ENCODE peak calls at places on chromosomes 5 and 9, in six cellular contexts. J is mammary epithelial cell, K is endothelial cell of umbilical vein, E is PC-3, L is HepG2, O is MM.1S. Y is an unnamed sample.
A peak's percentile ranks its signal among the peaks of the same experiment; 100 is the strongest.

GRCh38 chr5:154198611-154199230 is 8.2 kb downstream of the GALNT10 start:
- DNase-seq in E (peak; percentile 84), L (peak; percentile 70), K (peak; percentile 83), J (peak; percentile 70), O (no peak), Y (no peak)

GRCh38 chr9:98860871-98861293 is 53.4 kb downstream of the GALNT12 start:
- DNase-seq in E (peak; percentile 70), L (no peak), J (peak; percentile 25), K (peak; percentile 24), O (no peak), Y (no peak)

GRCh38 chr5:64987768-64988167 is 219.0 kb downstream of the CWC27 start:
- DNase-seq in K (no peak), E (no peak), O (no peak), L (no peak), J (no peak), Y (no peak)

GRCh38 chr5:34001231-34001935 is 6.5 kb downstream of the AMACR start:
- DNase-seq in O (no peak), E (peak; percentile 83), K (no peak), L (peak; percentile 39), J (no peak), Y (no peak)

GRCh38 chr9:130073373-130073772 is 19.7 kb downstream of the GPR107 start:
- DNase-seq in L (peak; percentile 21), O (no peak), K (peak; percentile 94), J (no peak), E (no peak), Y (no peak)

GRCh38 chr9:23044549-23044948 is 597.9 kb downstream of the DMRTA1 start:
- DNase-seq in K (peak; percentile 88), E (peak; percentile 51), J (peak; percentile 8), O (no peak), L (no peak), Y (no peak)

GRCh38 chr5:79526928-79527327 is 13.0 kb upstream of the HOMER1 start:
- DNase-seq in L (no peak), J (no peak), E (no peak), O (no peak), K (no peak), Y (no peak)

GRCh38 chr5:163504091-163504931 is 1.1 kb upstream of the MAT2B start:
- DNase-seq in J (peak; percentile 59), O (peak; percentile 88), E (peak; percentile 56), K (peak; percentile 75), L (peak; percentile 27), Y (peak; percentile 38)

GRCh38 chr9:113397077-113397696 is 3.9 kb downstream of the ALAD start:
- DNase-seq in L (no peak), O (no peak), K (no peak), J (no peak), E (no peak), Y (no peak)

GRCh38 chr5:2801602-2802525 is 50.4 kb upstream of the IRX2 start:
- DNase-seq in L (no peak), E (no peak), O (no peak), J (no peak), K (no peak), Y (no peak)

GRCh38 chr5:116440329-116440895 is 134.2 kb downstream of the SEMA6A start:
- DNase-seq in J (no peak), K (no peak), E (no peak), L (no peak), O (no peak), Y (no peak)

GRCh38 chr5:149452007-149452664 is 73.0 kb upstream of the IL17B start:
- DNase-seq in J (no peak), O (no peak), L (peak; percentile 98), K (peak; percentile 94), E (no peak), Y (no peak)

GRCh38 chr5:131436081-131436480 is 172.2 kb downstream of the CDC42SE2 start:
- DNase-seq in K (no peak), J (no peak), E (no peak), O (no peak), L (no peak), Y (no peak)

GRCh38 chr5:91850031-91850430 is 466.9 kb upstream of the ARRDC3 start:
- DNase-seq in E (peak; percentile 50), K (no peak), O (no peak), J (no peak), L (no peak), Y (no peak)

GRCh38 chr9:123542435-123543225 is 186.6 kb downstream of the CRB2 start:
- DNase-seq in L (peak; percentile 7), E (no peak), J (no peak), K (peak; percentile 47), O (no peak), Y (no peak)

GRCh38 chr9:122213102-122213588 is 15.6 kb downstream of the LHX6 start:
- DNase-seq in E (no peak), O (no peak), L (no peak), K (no peak), J (no peak), Y (no peak)

GRCh38 chr9:130213898-130214761 is 41.9 kb downstream of the NCS1 start:
- DNase-seq in K (no peak), O (no peak), L (no peak), E (no peak), J (no peak), Y (no peak)

GRCh38 chr5:76583163-76584047 is 39.8 kb downstream of the F2RL2 start:
- DNase-seq in O (peak; percentile 47), J (no peak), E (peak; percentile 42), K (peak; percentile 21), L (no peak), Y (no peak)

GRCh38 chr9:131635285-131635684 is 90.0 kb downstream of the PRRT1B start:
- DNase-seq in J (peak; percentile 96), E (peak; percentile 90), K (peak; percentile 99), O (no peak), L (peak; percentile 80), Y (no peak)

GRCh38 chr9:121598167-121599000 is 53.0 kb upstream of the DAB2IP start:
- DNase-seq in E (peak; percentile 82), K (no peak), O (no peak), L (no peak), J (no peak), Y (no peak)

GRCh38 chr9:71704806-71705205 is 63.5 kb downstream of the CEMIP2 start:
- DNase-seq in L (no peak), E (no peak), K (no peak), J (no peak), O (no peak), Y (no peak)

GRCh38 chr5:35443803-35444595 is 173.7 kb upstream of the SPEF2 start:
- DNase-seq in E (no peak), J (no peak), L (no peak), O (no peak), K (no peak), Y (no peak)

DNA sequence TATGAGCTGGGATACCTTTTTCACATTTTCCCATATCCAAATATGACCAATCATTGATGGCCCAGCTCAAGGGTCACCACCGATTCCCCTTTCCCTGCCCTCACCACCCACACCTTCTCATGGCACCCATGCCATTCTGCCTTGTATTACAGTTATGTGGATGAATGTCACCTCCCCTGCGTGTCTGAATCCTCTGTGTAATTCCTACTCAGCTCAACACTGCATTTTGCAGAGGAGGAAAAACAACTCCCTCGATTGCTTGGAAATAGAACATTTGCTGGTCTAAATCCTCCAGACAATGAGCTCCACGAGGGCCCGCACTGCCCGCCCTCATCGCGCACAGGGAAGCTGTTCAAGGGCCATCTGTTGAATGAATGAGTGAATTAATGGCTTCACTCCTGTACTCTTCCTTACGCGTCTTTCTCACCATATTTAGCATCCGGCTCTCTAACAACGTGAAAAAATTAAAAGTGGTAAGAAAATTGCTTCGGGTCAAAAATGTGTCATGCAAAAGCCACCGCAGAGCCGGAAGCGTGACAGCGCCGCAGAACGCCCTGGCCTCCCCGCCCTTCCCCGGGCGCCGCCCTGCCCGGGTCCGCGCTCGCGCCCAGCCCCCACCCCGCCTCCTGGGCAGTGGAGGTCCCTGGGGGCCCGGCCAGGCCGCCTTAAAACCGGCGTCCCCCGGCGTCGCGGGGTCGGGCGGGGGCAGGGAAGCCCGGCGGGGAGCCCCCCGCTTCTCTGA is 703 bp downstream of the SUSD1 start:
- DNase-seq in E (peak; percentile 73), J (peak; percentile 54), L (peak; percentile 44), O (peak; percentile 70), K (peak; percentile 35), Y (peak; percentile 70)
- TF ChIP-seq EZH2 in E (no peak), J (no peak), L (no peak), O (no peak), K (no peak), Y (no peak)

GRCh38 chr9:96612105-96612965 is 7.3 kb downstream of the CDC14B start:
- DNase-seq in O (no peak), K (no peak), L (peak; percentile 84), J (peak; percentile 69), E (peak; percentile 78), Y (no peak)

GRCh38 chr9:96609732-96610131 is 9.9 kb downstream of the CDC14B start:
- DNase-seq in K (no peak), E (no peak), O (no peak), J (no peak), L (no peak), Y (no peak)

GRCh38 chr9:96612966-96613589 is 6.6 kb downstream of the CDC14B start:
- DNase-seq in L (no peak), K (no peak), E (no peak), J (no peak), O (no peak), Y (no peak)

GRCh38 chr9:96607971-96608370 is 11.7 kb downstream of the CDC14B start:
- DNase-seq in K (no peak), J (no peak), O (no peak), L (no peak), E (no peak), Y (no peak)

GRCh38 chr9:96611302-96611701 is 8.3 kb downstream of the CDC14B start:
- DNase-seq in K (no peak), E (no peak), L (no peak), O (no peak), J (no peak), Y (no peak)
- H3K9ac ChIP-seq in K (no peak overlapping the region), E (no peak overlapping the region), L (no peak overlapping the region), O (no peak overlapping the region), J (no peak overlapping the region), Y (no peak overlapping the region)

DNA sequence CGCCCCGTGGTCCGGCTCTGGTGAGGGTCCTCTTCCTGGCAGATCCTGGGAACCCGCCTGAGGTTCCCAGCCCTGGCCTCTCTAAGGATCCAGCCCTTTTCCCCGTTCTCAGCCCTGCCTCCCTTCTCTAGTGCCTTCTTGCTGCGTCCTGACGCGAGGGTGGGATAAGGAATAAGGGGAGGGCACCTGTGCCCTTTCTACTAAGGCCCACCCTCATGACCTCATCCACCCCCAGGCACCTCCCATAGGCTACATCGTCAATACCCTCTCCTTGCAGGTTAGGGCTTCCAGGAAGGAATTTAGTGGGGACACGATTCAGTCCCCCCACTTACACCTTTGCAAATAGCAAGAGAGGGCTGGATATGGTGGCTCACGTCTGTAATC is 10.7 kb upstream of the DIPK1B start:
- DNase-seq in L (no peak), K (no peak), E (no peak), J (no peak), O (no peak), Y (no peak)
- TF ChIP-seq EZH2 in L (no peak), K (no peak), E (no peak), J (no peak), O (no peak), Y (no peak)

DNA sequence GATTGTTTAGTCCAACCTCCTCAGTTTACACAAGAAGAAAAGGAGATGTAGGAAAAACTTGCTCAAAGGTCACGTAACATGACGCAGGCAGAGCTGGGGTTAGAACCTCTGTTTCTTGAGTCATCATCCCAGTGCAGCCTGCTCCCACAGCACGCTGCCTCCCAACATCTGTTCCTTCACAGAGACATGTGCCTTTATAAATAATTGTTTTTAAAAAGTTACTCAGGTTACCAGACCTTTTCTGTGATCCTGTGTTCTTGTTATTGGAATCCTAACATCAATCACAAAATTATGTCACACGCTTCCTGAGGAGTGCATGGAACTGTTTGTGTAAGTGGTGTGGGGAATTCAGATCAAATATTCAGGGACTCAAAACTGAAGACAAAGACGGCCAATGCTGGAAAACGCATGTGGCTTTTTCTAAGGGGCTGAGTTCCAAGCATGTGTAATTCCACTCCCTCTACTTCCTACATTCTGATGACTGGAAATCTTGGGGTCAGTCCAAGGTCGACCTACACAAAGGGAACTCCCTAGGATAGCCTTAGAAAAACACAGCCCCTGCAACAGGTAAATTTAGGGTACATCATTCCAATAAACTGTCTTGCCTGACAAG is 184.3 kb downstream of the TSSK1B start:
- DNase-seq in K (peak; percentile 98), O (no peak), J (no peak), L (no peak), E (no peak), Y (no peak)
- H3K9ac ChIP-seq in K (peak overlapping the region; percentile 22), O (no peak overlapping the region), J (no peak overlapping the region), L (no peak overlapping the region), E (no peak overlapping the region), Y (no peak overlapping the region)

Y was measured in DND-41.